ENCODE peak calls at places on chromosomes 13 and 19, in four cellular contexts. G, I, T and N are unnamed samples.

GRCh38 chr19:8305798-8306197 is 2.4 kb downstream of the CD320 start:
- DNase-seq in G (no peak), I (no peak), T (no peak), N (no peak)

GRCh38 chr19:41334793-41335192 is 18.9 kb downstream of the TGFB1 start:
- DNase-seq in G (no peak), I (no peak), T (no peak), N (no peak)

GRCh38 chr19:19405919-19406877 is 723 bp downstream of the GATAD2A start:
- DNase-seq in G (peak; percentile 60), I (peak; percentile 30), T (no peak), N (peak; percentile 44)

GRCh38 chr13:104810242-104810641 is 1725.2 kb downstream of the EFNB2 start:
- DNase-seq in G (no peak), I (no peak), T (no peak), N (no peak)

GRCh38 chr19:1882089-1882785 is 3.1 kb downstream of the ABHD17A start:
- DNase-seq in G (no peak), I (no peak), T (no peak), N (no peak)

GRCh38 chr19:33719366-33720154 is 77.1 kb upstream of the KCTD15 start:
- DNase-seq in G (no peak), I (no peak), T (no peak), N (no peak)

GRCh38 chr13:99871249-99871898 is 100.2 kb downstream of the ZIC5 start:
- DNase-seq in G (no peak), I (no peak), T (no peak), N (no peak)

GRCh38 chr13:34749046-34749445 is 193.0 kb upstream of the NBEA start:
- DNase-seq in G (no peak), I (no peak), T (no peak), N (no peak)

GRCh38 chr19:18735324-18735723 is 51.8 kb downstream of the CRTC1 start:
- DNase-seq in G (no peak), I (no peak), T (no peak), N (no peak)

GRCh38 chr13:73204916-73205315 is 146.1 kb downstream of the KLF5 start:
- DNase-seq in G (no peak), I (no peak), T (no peak), N (no peak)

GRCh38 chr13:113953561-113953960 is 20.3 kb downstream of the C13orf46 start:
- DNase-seq in G (no peak), I (no peak), T (no peak), N (no peak)

GRCh38 chr19:33298146-33298911 is 4.0 kb downstream of the CEBPA start:
- DNase-seq in G (no peak), I (no peak), T (no peak), N (no peak)

GRCh38 chr19:31181535-31181934 is 167.7 kb downstream of the TSHZ3 start:
- DNase-seq in G (no peak), I (no peak), T (no peak), N (no peak)

GRCh38 chr19:10135551-10136334 is 16.0 kb upstream of the EIF3G start:
- DNase-seq in G (no peak), I (no peak), T (no peak), N (no peak)

GRCh38 chr19:49111218-49111998 is 2.8 kb upstream of the LIN7B start:
- DNase-seq in G (no peak), I (no peak), T (no peak), N (no peak)

GRCh38 chr13:30409911-30410704 is 12.2 kb upstream of the UBE2L5 start:
- DNase-seq in G (peak; percentile 85), I (peak; percentile 16), T (no peak), N (no peak)

GRCh38 chr19:48568345-48568886 is 16.4 kb downstream of the SULT2B1 start:
- DNase-seq in G (peak; percentile 88), I (peak; percentile 98), T (no peak), N (no peak)

GRCh38 chr19:30675086-30675485 is 302.9 kb downstream of the ZNF536 start:
- DNase-seq in G (no peak), I (no peak), T (no peak), N (no peak)

GRCh38 chr13:91123456-91124127 is 223.9 kb upstream of the MIR17HG start:
- DNase-seq in G (no peak), I (no peak), T (no peak), N (no peak)

GRCh38 chr19:43465468-43466120 is at the start of gene LYPD3:
- DNase-seq in G (peak; percentile 31), I (no peak), T (no peak), N (no peak)

GRCh38 chr19:50325310-50326100 is 3.7 kb downstream of the KCNC3 start:
- DNase-seq in G (peak; percentile 13), I (peak; percentile 82), T (no peak), N (peak; percentile 97)

GRCh38 chr13:28719656-28720055 is 886 bp upstream of the SLC46A3 start:
- DNase-seq in G (peak; percentile 54), I (no peak), T (no peak), N (no peak)

GRCh38 chr19:13104848-13105646 is 2.4 kb upstream of the LYL1 start:
- DNase-seq in G (no peak), I (no peak), T (no peak), N (no peak)

GRCh38 chr19:58520257-58520599 is 618 bp upstream of the ZBTB45 start:
- DNase-seq in G (no peak), I (no peak), T (no peak), N (no peak)

GRCh38 chr19:39795001-39795400 is 16.3 kb downstream of the LEUTX start:
- DNase-seq in G (no peak), I (no peak), T (peak; percentile 45), N (no peak)

GRCh38 chr19:32817252-32817912 is 52.2 kb downstream of the SLC7A9 start:
- DNase-seq in G (no peak), I (no peak), T (no peak), N (no peak)

GRCh38 chr19:13718733-13719132 is 45.6 kb upstream of the MRI1 start:
- DNase-seq in G (peak; percentile 66), I (peak; percentile 65), T (no peak), N (no peak)

GRCh38 chr13:91169641-91170040 is 177.8 kb upstream of the MIR17HG start:
- DNase-seq in G (no peak), I (no peak), T (no peak), N (no peak)

GRCh38 chr19:1223018-1223855 is 14.6 kb downstream of the CBARP start:
- DNase-seq in G (peak; percentile 42), I (peak; percentile 61), T (no peak), N (peak; percentile 65)

GRCh38 chr13:75372517-75372916 is 109.5 kb downstream of the TBC1D4 start:
- DNase-seq in G (peak; percentile 62), I (peak; percentile 41), T (no peak), N (peak; percentile 68)

GRCh38 chr19:31969955-31970545 is 375.4 kb upstream of the ZNF507 start:
- DNase-seq in G (no peak), I (no peak), T (no peak), N (no peak)

GRCh38 chr13:112145221-112146072 is 78.5 kb downstream of the SOX1 start:
- DNase-seq in G (no peak), I (no peak), T (no peak), N (no peak)

GRCh38 chr19:38250821-38251563 is 5.2 kb downstream of the PPP1R14A start:
- DNase-seq in G (no peak), I (no peak), T (no peak), N (no peak)

GRCh38 chr19:15248648-15249559 is 16.7 kb upstream of the EPHX3 start:
- DNase-seq in G (peak; percentile 91), I (peak; percentile 65), T (no peak), N (no peak)

GRCh38 chr19:41427647-41428480 is 690 bp upstream of the B3GNT8 start:
- DNase-seq in G (no peak), I (no peak), T (no peak), N (no peak)

GRCh38 chr19:35027851-35028599 is 2.2 kb upstream of the SCN1B start:
- DNase-seq in G (peak; percentile 27), I (peak; percentile 71), T (no peak), N (no peak)

GRCh38 chr13:25987987-25988386 is 63.8 kb downstream of the SHISA2 start:
- DNase-seq in G (no peak), I (no peak), T (no peak), N (no peak)
- TF ChIP-seq BHLHE40 in G (no peak), I (no peak), T (no peak), N (no peak)

GRCh38 chr13:24215732-24216131 is 55.2 kb downstream of the SPATA13 start:
- DNase-seq in G (peak; percentile 60), I (no peak), T (no peak), N (no peak)
- TF ChIP-seq BHLHE40 in G (no peak), I (no peak), T (no peak), N (no peak)

DNA sequence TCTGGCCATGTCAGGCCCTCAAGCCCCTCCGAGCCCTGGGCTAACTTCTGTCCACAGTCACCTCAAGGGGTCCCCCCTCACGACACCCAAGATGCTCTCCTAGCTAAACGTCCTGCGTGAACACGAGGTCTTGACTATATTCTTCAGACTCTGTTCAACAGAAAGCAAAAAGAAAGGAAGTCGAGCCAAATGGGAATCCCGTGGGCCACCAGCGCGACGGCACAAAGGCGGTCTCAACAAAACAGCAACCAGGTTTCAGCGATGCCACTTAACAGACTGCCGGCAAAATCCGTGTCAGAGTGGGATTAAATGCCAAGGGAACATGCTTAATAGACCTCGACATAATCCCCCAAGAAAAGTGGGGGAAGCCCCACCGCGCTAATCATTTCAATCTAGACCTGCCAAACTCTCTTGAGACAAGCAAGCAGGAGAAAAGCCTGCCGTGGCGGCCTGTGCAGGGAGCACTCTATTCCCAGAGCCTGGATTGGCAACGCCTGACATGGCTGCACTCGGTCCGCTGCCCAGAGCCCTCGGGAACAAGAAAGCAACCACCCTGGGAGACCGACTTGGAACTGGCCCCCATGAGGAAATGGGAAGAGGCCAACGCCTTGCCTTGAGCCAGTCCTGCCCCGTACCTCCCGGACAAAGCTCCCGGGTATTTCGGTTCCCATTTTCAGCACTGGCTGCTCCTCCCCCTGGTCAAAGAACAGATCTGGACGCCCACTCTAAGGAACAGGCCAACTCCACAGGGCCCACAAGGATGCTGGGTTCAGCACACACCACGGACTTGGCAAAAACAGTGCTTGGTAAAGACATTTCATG is 16.0 kb downstream of the ZC3H4 start:
- DNase-seq in G (no peak), I (no peak), T (no peak), N (no peak)
- TF ChIP-seq BHLHE40 in G (no peak), I (no peak), T (no peak), N (no peak)

DNA sequence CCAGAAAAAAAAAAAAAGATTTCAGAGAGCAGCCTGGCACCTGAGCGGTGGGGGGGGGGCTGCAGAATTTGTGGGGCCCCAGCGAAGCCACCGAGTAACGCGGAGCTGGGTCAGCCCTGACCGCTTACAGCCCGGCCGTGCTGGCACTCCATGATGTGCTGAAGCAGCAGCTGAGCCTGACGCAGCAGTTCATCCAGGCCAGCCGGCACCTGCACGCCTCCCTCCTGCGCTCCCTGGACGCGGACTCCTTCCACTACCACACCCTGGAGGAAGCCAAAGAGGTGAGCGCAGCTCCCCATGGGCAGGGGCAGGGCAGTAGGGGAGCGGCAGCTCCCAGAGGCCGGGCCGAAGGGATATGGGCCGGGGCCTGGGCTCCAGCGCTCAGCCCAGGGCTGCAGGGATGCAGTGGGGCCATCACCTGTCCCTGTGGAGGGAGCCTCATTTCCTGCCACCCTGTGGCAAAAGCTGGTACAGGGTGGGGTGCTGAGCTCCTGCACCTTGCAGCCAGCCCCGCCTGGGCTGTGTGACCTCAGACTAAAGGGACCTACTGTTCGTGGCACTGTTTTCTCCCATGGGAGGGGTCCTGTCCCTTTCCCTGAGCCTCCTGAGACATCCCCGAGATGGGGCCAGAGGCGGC is 18.3 kb downstream of the C19orf44 start:
- DNase-seq in G (no peak), I (no peak), T (no peak), N (no peak)
- TF ChIP-seq BHLHE40 in G (no peak), I (no peak), T (no peak), N (no peak)